ENCODE peak calls at places on chromosomes 13 and 19, in five cellular contexts. G is trophoblast cell, Y is mesenchymal stem cell, Q is H9, F is H1. S is an unnamed sample.

GRCh38 chr19:7098096-7098495 is 28.6 kb downstream of the ZNF557 start:
- DNase-seq in F (no peak), Q (no peak), Y (no peak), G (no peak), S (no peak)

GRCh38 chr19:42217522-42218442 is at the start of gene DEDD2:
- DNase-seq in Q (peak; percentile 97), G (peak; percentile 100), Y (peak; percentile 98), F (peak; percentile 100), S (peak; percentile 96)

GRCh38 chr13:38763446-38764381 is 76.8 kb downstream of the FREM2 start:
- DNase-seq in G (peak; percentile 63), F (no peak), Q (peak; percentile 37), Y (peak; percentile 40), S (peak; percentile 61)

GRCh38 chr19:2309734-2310362 is 1.9 kb upstream of the LINGO3 start:
- DNase-seq in Y (peak; percentile 40), G (no peak), F (peak; percentile 46), Q (no peak), S (no peak)

GRCh38 chr19:35729763-35730162 is 12.0 kb downstream of the KMT2B start:
- DNase-seq in Y (no peak), G (no peak), Q (no peak), F (no peak), S (no peak)

GRCh38 chr13:104586010-104586746 is 1520.0 kb upstream of the SLC10A2 start:
- DNase-seq in Q (no peak), G (peak; percentile 80), F (no peak), Y (peak; percentile 56), S (no peak)

GRCh38 chr13:23681253-23681652 is 111.0 kb downstream of the TNFRSF19 start:
- DNase-seq in Q (no peak), F (no peak), G (peak; percentile 56), Y (peak; percentile 65), S (no peak)

GRCh38 chr13:70923863-70924752 is 815.9 kb upstream of the KLHL1 start:
- DNase-seq in G (no peak), F (no peak), Q (peak; percentile 25), Y (no peak), S (no peak)

GRCh38 chr19:29672933-29673336 is 7.7 kb downstream of the PLEKHF1 start:
- DNase-seq in G (no peak), Y (no peak), Q (no peak), F (no peak), S (no peak)

GRCh38 chr13:43005460-43006236 is 13.6 kb upstream of the EPSTI1 start:
- DNase-seq in F (no peak), Q (no peak), G (no peak), Y (no peak), S (no peak)

GRCh38 chr13:66574606-66575005 is 655.5 kb downstream of the PCDH9 start:
- DNase-seq in F (no peak), G (no peak), Q (no peak), Y (no peak), S (no peak)

GRCh38 chr13:35784286-35784951 is 307.9 kb upstream of the MAB21L1 start:
- DNase-seq in Y (no peak), Q (no peak), G (no peak), F (no peak), S (no peak)

GRCh38 chr19:33745297-33745696 is 51.4 kb upstream of the KCTD15 start:
- DNase-seq in G (no peak), Y (no peak), F (no peak), Q (no peak), S (no peak)

GRCh38 chr13:29906432-29907011 is 56.1 kb upstream of the UBL3 start:
- DNase-seq in G (no peak), F (no peak), Q (no peak), Y (no peak), S (no peak)

GRCh38 chr19:42528354-42529247 is at the start of gene CEACAM1:
- DNase-seq in Q (no peak), F (peak; percentile 43), G (peak; percentile 68), Y (no peak), S (no peak)

GRCh38 chr19:58385313-58386165 is 1.5 kb upstream of the RPS5 start:
- DNase-seq in F (no peak), Y (no peak), Q (peak; percentile 31), G (no peak), S (no peak)

DNA sequence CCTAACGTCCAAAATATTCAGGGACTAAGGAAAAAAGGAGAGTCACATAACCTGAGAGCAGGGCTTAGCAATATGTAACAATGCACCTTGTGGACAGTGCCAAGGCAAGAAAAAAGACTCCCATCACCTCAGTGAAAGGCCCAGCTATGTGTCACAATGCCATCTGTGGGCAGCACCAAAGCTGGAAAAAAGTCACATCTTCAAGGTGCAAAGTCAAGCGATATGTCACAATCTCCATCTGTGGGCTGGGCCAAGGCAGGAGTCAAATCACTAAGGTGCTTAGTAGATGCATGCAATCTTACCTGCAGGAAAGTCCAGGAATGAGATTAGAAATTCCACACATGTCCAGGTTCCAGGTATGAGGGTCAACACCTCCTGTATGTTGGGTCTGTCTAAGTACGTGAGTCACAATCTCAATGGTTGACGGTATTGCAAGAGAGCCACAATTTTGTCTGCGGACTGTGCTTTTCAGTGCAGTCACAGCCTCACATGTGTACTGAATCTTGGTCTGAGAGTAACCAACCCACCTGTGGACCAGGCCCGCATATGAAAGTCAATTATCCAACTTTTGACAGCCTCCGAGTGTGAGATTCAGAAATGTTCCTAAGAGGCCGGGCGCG is 14.8 kb upstream of the ZNF43 start:
- DNase-seq in Y (no peak), Q (no peak), F (no peak), G (peak; percentile 98), S (no peak)
- H3K18ac ChIP-seq in Y (no peak overlapping the region), Q (no peak overlapping the region), F (no peak overlapping the region), G (no peak overlapping the region), S (no peak overlapping the region)

GRCh38 chr13:98174995-98175394 is 2.1 kb downstream of the RNF113B start:
- DNase-seq in F (no peak), Q (no peak), G (peak; percentile 20), Y (peak; percentile 42), S (no peak)
- H3K4ac ChIP-seq in F (no peak overlapping the region), Q (no peak overlapping the region), G (peak overlapping the region; percentile 26), Y (no peak overlapping the region), S (no peak overlapping the region)

DNA sequence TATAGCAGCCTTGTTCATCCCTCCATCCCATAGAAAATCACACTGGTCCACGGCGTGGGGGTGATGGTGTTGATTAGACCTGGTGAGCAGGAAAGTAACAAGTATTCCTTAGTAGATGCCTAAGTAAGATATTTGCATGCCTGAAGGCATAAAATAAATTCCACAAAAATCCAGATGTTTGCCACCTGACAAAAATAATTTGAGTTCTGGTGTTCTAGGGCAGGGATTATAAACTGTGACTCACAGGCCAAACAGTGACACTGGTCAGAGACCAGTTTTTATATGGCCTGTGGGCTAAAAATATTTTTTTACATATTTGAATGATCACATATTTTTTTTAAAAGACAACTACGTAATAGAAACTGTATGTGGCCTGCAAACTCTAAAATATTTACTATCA is 310.7 kb downstream of the RFC3 start:
- DNase-seq in G (peak; percentile 83), Q (no peak), Y (no peak), F (no peak), S (no peak)
- H2BK12ac ChIP-seq in G (no peak overlapping the region), Q (no peak overlapping the region), Y (no peak overlapping the region), F (no peak overlapping the region), S (no peak overlapping the region)

DNA sequence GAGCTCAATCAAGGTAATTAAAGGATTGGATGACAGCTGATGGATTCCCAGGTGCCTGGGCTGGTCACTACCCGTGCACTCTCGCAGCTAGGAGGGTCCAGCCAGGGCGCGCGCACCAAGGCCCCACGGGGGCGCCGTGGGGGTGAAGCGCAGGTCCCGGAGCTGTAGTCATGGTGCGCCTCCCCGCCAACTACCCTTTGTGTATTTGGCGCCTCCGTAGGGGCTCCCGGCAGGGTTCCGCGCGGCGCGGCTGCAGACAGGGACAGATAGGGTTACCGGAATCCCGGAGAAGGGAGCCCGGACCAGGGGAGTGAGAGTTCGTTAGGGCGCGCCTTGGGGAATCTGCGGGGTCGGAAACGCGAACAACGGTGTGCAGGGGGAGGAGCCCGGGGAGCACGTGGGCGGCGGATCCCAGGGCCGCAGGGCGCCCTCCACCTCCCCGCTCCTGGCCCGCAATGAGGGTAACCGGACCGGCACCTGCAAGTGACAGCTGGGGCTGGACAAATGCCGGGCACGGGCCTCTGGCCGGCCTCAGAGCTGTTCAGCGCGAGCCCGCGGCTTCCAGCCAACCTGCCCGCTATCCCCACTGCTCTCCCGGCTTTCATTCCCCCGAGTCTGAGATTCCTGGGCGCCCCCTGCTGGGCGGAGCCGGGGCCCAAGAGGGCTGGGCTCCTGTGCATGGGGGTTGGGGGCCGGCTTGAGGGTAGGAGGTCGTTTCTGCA is 3.4 kb upstream of the PRAM1 start:
- DNase-seq in Y (peak; percentile 72), Q (peak; percentile 83), G (peak; percentile 72), F (peak; percentile 94), S (peak; percentile 83)
- H3K18ac ChIP-seq in Y (no peak overlapping the region), Q (no peak overlapping the region), G (no peak overlapping the region), F (peak overlapping the region; percentile 78), S (peak overlapping the region; percentile 98)